ENCODE peak calls at places on chromosomes 3 and 15, in nine cellular contexts. One of them, this sample, is unnamed.

GRCh38 chr3:42961633-42962032 is 17.5 kb upstream of the GASK1A start:
- DNase-seq in keratinocyte: no peak
- DNase-seq in cardiac fibroblast: peak; percentile 73
- DNase-seq in type B pancreatic cell: no peak
- DNase-seq in body of pancreas: peak; percentile 37
- DNase-seq in mucosa of descending colon: no peak
- DNase-seq in ovary: peak; percentile 47
- DNase-seq in AG04449: peak; percentile 4
- DNase-seq in PC-3: peak; percentile 80
- DNase-seq in this sample: no peak

GRCh38 chr3:50133283-50133615 is 21.9 kb upstream of the SEMA3F start:
- DNase-seq in keratinocyte: no peak
- DNase-seq in cardiac fibroblast: no peak
- DNase-seq in type B pancreatic cell: no peak
- DNase-seq in body of pancreas: no peak
- DNase-seq in mucosa of descending colon: no peak
- DNase-seq in ovary: no peak
- DNase-seq in AG04449: no peak
- DNase-seq in PC-3: no peak
- DNase-seq in this sample: no peak

GRCh38 chr15:98842192-98842972 is 165.2 kb downstream of the PGPEP1L start:
- DNase-seq in keratinocyte: no peak
- DNase-seq in cardiac fibroblast: peak; percentile 38
- DNase-seq in type B pancreatic cell: no peak
- DNase-seq in body of pancreas: no peak
- DNase-seq in mucosa of descending colon: no peak
- DNase-seq in ovary: no peak
- DNase-seq in AG04449: no peak
- DNase-seq in PC-3: no peak
- DNase-seq in this sample: no peak

GRCh38 chr3:172152869-172153268 is 113.5 kb downstream of the FNDC3B start:
- DNase-seq in keratinocyte: no peak
- DNase-seq in cardiac fibroblast: peak; percentile 88
- DNase-seq in type B pancreatic cell: no peak
- DNase-seq in body of pancreas: no peak
- DNase-seq in mucosa of descending colon: peak; percentile 23
- DNase-seq in ovary: no peak
- DNase-seq in AG04449: no peak
- DNase-seq in PC-3: peak; percentile 59
- DNase-seq in this sample: no peak

GRCh38 chr15:100713163-100713867 is 110.9 kb downstream of the ASB7 start:
- DNase-seq in keratinocyte: peak; percentile 99
- DNase-seq in cardiac fibroblast: peak; percentile 83
- DNase-seq in type B pancreatic cell: no peak
- DNase-seq in body of pancreas: peak; percentile 51
- DNase-seq in mucosa of descending colon: no peak
- DNase-seq in ovary: no peak
- DNase-seq in AG04449: no peak
- DNase-seq in PC-3: peak; percentile 99
- DNase-seq in this sample: peak; percentile 53

GRCh38 chr3:17063591-17063990 is 178.8 kb downstream of the PLCL2 start:
- DNase-seq in keratinocyte: no peak
- DNase-seq in cardiac fibroblast: no peak
- DNase-seq in type B pancreatic cell: no peak
- DNase-seq in body of pancreas: no peak
- DNase-seq in mucosa of descending colon: no peak
- DNase-seq in ovary: no peak
- DNase-seq in AG04449: no peak
- DNase-seq in PC-3: no peak
- DNase-seq in this sample: no peak

GRCh38 chr15:66170042-66170441 is 83.5 kb downstream of the MEGF11 start:
- DNase-seq in keratinocyte: no peak
- DNase-seq in cardiac fibroblast: no peak
- DNase-seq in type B pancreatic cell: no peak
- DNase-seq in body of pancreas: no peak
- DNase-seq in mucosa of descending colon: no peak
- DNase-seq in ovary: no peak
- DNase-seq in AG04449: no peak
- DNase-seq in PC-3: no peak
- DNase-seq in this sample: no peak

GRCh38 chr3:15616053-15616452 is 14.5 kb downstream of the BTD start:
- DNase-seq in keratinocyte: no peak
- DNase-seq in cardiac fibroblast: peak; percentile 88
- DNase-seq in type B pancreatic cell: no peak
- DNase-seq in body of pancreas: no peak
- DNase-seq in mucosa of descending colon: no peak
- DNase-seq in ovary: no peak
- DNase-seq in AG04449: no peak
- DNase-seq in PC-3: no peak
- DNase-seq in this sample: no peak

GRCh38 chr3:17972889-17973558 is 230.6 kb upstream of the TBC1D5 start:
- DNase-seq in keratinocyte: no peak
- DNase-seq in cardiac fibroblast: no peak
- DNase-seq in type B pancreatic cell: no peak
- DNase-seq in body of pancreas: no peak
- DNase-seq in mucosa of descending colon: no peak
- DNase-seq in ovary: no peak
- DNase-seq in AG04449: no peak
- DNase-seq in PC-3: no peak
- DNase-seq in this sample: no peak

DNA sequence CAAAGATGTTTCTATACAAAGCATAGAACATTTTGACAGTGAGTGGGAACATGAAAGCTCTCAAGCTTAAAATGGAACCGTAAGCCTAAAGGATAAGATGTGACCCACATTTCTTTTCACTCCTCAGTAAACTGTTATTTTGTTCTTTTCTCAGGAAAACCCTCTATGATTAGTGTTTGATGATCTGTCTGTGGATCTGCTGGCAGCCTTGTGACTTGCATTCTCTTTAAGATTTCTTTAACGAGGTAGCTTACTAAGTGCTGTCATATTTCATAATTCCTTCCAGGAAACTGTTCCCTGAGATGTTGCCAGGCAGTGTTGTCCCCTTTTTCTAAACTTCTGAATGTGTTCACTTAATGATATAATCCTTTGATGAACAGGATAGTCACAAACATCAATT is 167.6 kb downstream of the PYDC2 start:
- DNase-seq in keratinocyte: no peak
- DNase-seq in cardiac fibroblast: no peak
- DNase-seq in type B pancreatic cell: no peak
- DNase-seq in body of pancreas: no peak
- DNase-seq in mucosa of descending colon: no peak
- DNase-seq in ovary: no peak
- DNase-seq in AG04449: no peak
- DNase-seq in PC-3: no peak
- DNase-seq in this sample: no peak
- TF ChIP-seq CTCF in keratinocyte: no peak
- TF ChIP-seq CTCF in cardiac fibroblast: no peak
- TF ChIP-seq CTCF in type B pancreatic cell: no peak
- TF ChIP-seq CTCF in body of pancreas: no peak
- TF ChIP-seq CTCF in mucosa of descending colon: no peak
- TF ChIP-seq CTCF in ovary: no peak
- TF ChIP-seq CTCF in AG04449: no peak
- TF ChIP-seq CTCF in PC-3: no peak
- TF ChIP-seq CTCF in this sample: no peak

DNA sequence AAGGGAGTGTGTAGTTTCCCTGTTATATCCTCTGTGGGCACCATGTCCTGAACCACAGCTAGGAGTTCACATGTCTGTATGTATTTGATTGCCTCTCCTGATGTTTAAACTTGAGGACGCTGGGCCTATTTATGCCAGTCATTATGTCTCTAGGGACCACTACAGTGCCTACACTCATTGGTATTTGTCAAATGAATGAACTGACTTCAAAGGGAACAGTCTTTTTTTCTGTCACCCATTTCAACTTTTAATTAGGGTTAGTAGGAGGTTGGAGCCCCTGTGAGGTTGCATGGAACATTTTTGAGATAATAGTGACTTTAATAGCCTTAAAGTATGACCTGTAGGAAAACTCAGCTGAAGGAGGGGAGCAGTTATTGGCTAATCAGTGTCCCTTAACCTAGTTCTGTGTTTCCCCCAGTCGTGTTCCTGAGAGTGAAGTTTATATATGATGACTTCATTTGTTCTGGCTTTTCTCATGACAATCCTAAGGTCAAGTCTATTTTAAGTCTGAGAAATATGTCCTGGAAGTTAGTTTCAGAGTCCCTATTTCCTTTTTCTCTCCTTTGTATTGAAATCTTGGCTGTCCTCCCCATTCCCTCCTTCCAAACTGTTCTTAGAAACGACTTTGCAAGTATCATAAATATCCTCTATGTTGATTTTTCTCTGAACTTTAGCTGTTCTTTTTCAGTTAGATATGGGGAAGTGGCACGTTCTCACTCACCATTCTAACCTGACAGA is 29.0 kb downstream of the PDE8A start:
- DNase-seq in keratinocyte: no peak
- DNase-seq in cardiac fibroblast: peak; percentile 36
- DNase-seq in type B pancreatic cell: no peak
- DNase-seq in body of pancreas: no peak
- DNase-seq in mucosa of descending colon: no peak
- DNase-seq in ovary: no peak
- DNase-seq in AG04449: no peak
- DNase-seq in PC-3: no peak
- DNase-seq in this sample: no peak
- TF ChIP-seq CTCF in keratinocyte: no peak
- TF ChIP-seq CTCF in cardiac fibroblast: no peak
- TF ChIP-seq CTCF in type B pancreatic cell: peak; percentile 67
- TF ChIP-seq CTCF in body of pancreas: peak; percentile 61
- TF ChIP-seq CTCF in mucosa of descending colon: no peak
- TF ChIP-seq CTCF in ovary: peak; percentile 26
- TF ChIP-seq CTCF in AG04449: no peak
- TF ChIP-seq CTCF in PC-3: no peak
- TF ChIP-seq CTCF in this sample: no peak

GRCh38 chr3:72655151-72655551 is 193.1 kb downstream of the SHQ1 start:
- DNase-seq in keratinocyte: no peak
- DNase-seq in cardiac fibroblast: no peak
- DNase-seq in type B pancreatic cell: no peak
- DNase-seq in body of pancreas: peak; percentile 24
- DNase-seq in mucosa of descending colon: no peak
- DNase-seq in ovary: no peak
- DNase-seq in AG04449: no peak
- DNase-seq in PC-3: peak; percentile 67
- DNase-seq in this sample: no peak

GRCh38 chr3:72658466-72659100 is 189.7 kb downstream of the SHQ1 start:
- DNase-seq in keratinocyte: no peak
- DNase-seq in cardiac fibroblast: no peak
- DNase-seq in type B pancreatic cell: no peak
- DNase-seq in body of pancreas: no peak
- DNase-seq in mucosa of descending colon: no peak
- DNase-seq in ovary: no peak
- DNase-seq in AG04449: no peak
- DNase-seq in PC-3: no peak
- DNase-seq in this sample: no peak

GRCh38 chr3:72655758-72656157 is 192.5 kb downstream of the SHQ1 start:
- DNase-seq in keratinocyte: no peak
- DNase-seq in cardiac fibroblast: no peak
- DNase-seq in type B pancreatic cell: no peak
- DNase-seq in body of pancreas: no peak
- DNase-seq in mucosa of descending colon: no peak
- DNase-seq in ovary: no peak
- DNase-seq in AG04449: no peak
- DNase-seq in PC-3: no peak
- DNase-seq in this sample: no peak

GRCh38 chr3:72659609-72660008 is 188.6 kb downstream of the SHQ1 start:
- DNase-seq in keratinocyte: no peak
- DNase-seq in cardiac fibroblast: no peak
- DNase-seq in type B pancreatic cell: no peak
- DNase-seq in body of pancreas: peak; percentile 32
- DNase-seq in mucosa of descending colon: no peak
- DNase-seq in ovary: no peak
- DNase-seq in AG04449: no peak
- DNase-seq in PC-3: no peak
- DNase-seq in this sample: no peak

GRCh38 chr3:72657666-72658065 is 190.6 kb downstream of the SHQ1 start:
- DNase-seq in keratinocyte: no peak
- DNase-seq in cardiac fibroblast: no peak
- DNase-seq in type B pancreatic cell: no peak
- DNase-seq in body of pancreas: no peak
- DNase-seq in mucosa of descending colon: no peak
- DNase-seq in ovary: no peak
- DNase-seq in AG04449: no peak
- DNase-seq in PC-3: peak; percentile 19
- DNase-seq in this sample: no peak
- TF ChIP-seq CTCF in keratinocyte: no peak
- TF ChIP-seq CTCF in cardiac fibroblast: no peak
- TF ChIP-seq CTCF in type B pancreatic cell: no peak
- TF ChIP-seq CTCF in body of pancreas: no peak
- TF ChIP-seq CTCF in mucosa of descending colon: no peak
- TF ChIP-seq CTCF in ovary: no peak
- TF ChIP-seq CTCF in AG04449: no peak
- TF ChIP-seq CTCF in PC-3: no peak
- TF ChIP-seq CTCF in this sample: no peak

GRCh38 chr15:80584561-80584964 is 110.5 kb upstream of the ABHD17C start:
- DNase-seq in keratinocyte: no peak
- DNase-seq in cardiac fibroblast: no peak
- DNase-seq in type B pancreatic cell: no peak
- DNase-seq in body of pancreas: no peak
- DNase-seq in mucosa of descending colon: no peak
- DNase-seq in ovary: no peak
- DNase-seq in AG04449: no peak
- DNase-seq in PC-3: no peak
- DNase-seq in this sample: peak; percentile 58
- TF ChIP-seq CTCF in keratinocyte: no peak
- TF ChIP-seq CTCF in cardiac fibroblast: no peak
- TF ChIP-seq CTCF in type B pancreatic cell: no peak
- TF ChIP-seq CTCF in body of pancreas: no peak
- TF ChIP-seq CTCF in mucosa of descending colon: no peak
- TF ChIP-seq CTCF in ovary: no peak
- TF ChIP-seq CTCF in AG04449: no peak
- TF ChIP-seq CTCF in PC-3: no peak
- TF ChIP-seq CTCF in this sample: no peak